ENCODE peak calls at places on chromosomes 16 and 17, in seven cellular contexts. V is endothelial cell of umbilical vein; P is SW480; Z is astrocyte of the spinal cord; C is COLO829; D is CD8-positive, alpha-beta T cell; H is NCI-H748 treated with DMSO at 0.1 percent for 48 hours. J is an unnamed sample.

GRCh38 chr17:66531826-66532439 is 229.5 kb downstream of the PRKCA start:
- DNase-seq in V (no peak), P (no peak), Z (peak; percentile 33), C (no peak), D (no peak), H (no peak), J (no peak)

GRCh38 chr16:58399718-58400633 is 7.7 kb downstream of the GINS3 start:
- DNase-seq in V (no peak), P (no peak), Z (no peak), C (no peak), D (no peak), H (no peak), J (no peak)

GRCh38 chr17:43983515-43984411 is 20.7 kb upstream of the NAGS start:
- DNase-seq in V (no peak), P (no peak), Z (no peak), C (no peak), D (no peak), H (no peak), J (no peak)

GRCh38 chr17:30344283-30345088 is 10.6 kb upstream of the TMIGD1 start:
- DNase-seq in V (peak; percentile 68), P (peak; percentile 34), Z (peak; percentile 29), C (peak; percentile 85), D (no peak), H (no peak), J (peak; percentile 83)

GRCh38 chr16:2025251-2025650 is 1.5 kb upstream of the NHERF2 start:
- DNase-seq in V (no peak), P (no peak), Z (no peak), C (no peak), D (no peak), H (no peak), J (no peak)

GRCh38 chr17:15920758-15921239 is 24.1 kb upstream of the ADORA2B start:
- DNase-seq in V (no peak), P (peak; percentile 84), Z (peak; percentile 97), C (peak; percentile 76), D (no peak), H (no peak), J (peak; percentile 89)

GRCh38 chr16:12262454-12263180 is 286.1 kb downstream of the SNX29 start:
- DNase-seq in V (no peak), P (no peak), Z (no peak), C (no peak), D (no peak), H (no peak), J (peak; percentile 19)

GRCh38 chr17:73657473-73658116 is 13.3 kb upstream of the SDK2 start:
- DNase-seq in V (no peak), P (peak; percentile 62), Z (no peak), C (no peak), D (no peak), H (peak; percentile 45), J (no peak)

GRCh38 chr17:57565119-57565635 is 179.9 kb downstream of the CCDC182 start:
- DNase-seq in V (no peak), P (no peak), Z (no peak), C (no peak), D (no peak), H (no peak), J (no peak)

GRCh38 chr17:48732688-48733629 is 4.4 kb upstream of the HOXB13 start:
- DNase-seq in V (no peak), P (no peak), Z (no peak), C (no peak), D (no peak), H (no peak), J (no peak)

GRCh38 chr16:22424161-22424937 is 49.9 kb upstream of the CDR2 start:
- DNase-seq in V (no peak), P (no peak), Z (no peak), C (no peak), D (no peak), H (no peak), J (peak; percentile 83)

GRCh38 chr17:15185625-15185991 is 79.5 kb downstream of the PMP22 start:
- DNase-seq in V (no peak), P (no peak), Z (peak; percentile 16), C (no peak), D (no peak), H (no peak), J (peak; percentile 95)

GRCh38 chr17:61400786-61401279 is 1.2 kb downstream of the TBX2 start:
- DNase-seq in V (no peak), P (no peak), Z (no peak), C (no peak), D (no peak), H (no peak), J (peak; percentile 44)

GRCh38 chr16:76946879-76947278 is 244.1 kb upstream of the MON1B start:
- DNase-seq in V (no peak), P (peak; percentile 48), Z (peak; percentile 64), C (peak; percentile 61), D (no peak), H (peak; percentile 36), J (peak; percentile 78)

GRCh38 chr16:81238296-81239011 is at the start of gene BCO1:
- DNase-seq in V (peak; percentile 43), P (peak; percentile 41), Z (peak; percentile 67), C (peak; percentile 3), D (no peak), H (peak; percentile 6), J (peak; percentile 34)

GRCh38 chr17:79338589-79338988 is 264.0 kb downstream of the ENGASE start:
- DNase-seq in V (no peak), P (peak; percentile 8), Z (no peak), C (no peak), D (no peak), H (no peak), J (peak; percentile 19)

GRCh38 chr16:85145734-85146531 is 33.7 kb upstream of the CIBAR2 start:
- DNase-seq in V (no peak), P (no peak), Z (no peak), C (no peak), D (no peak), H (no peak), J (no peak)

GRCh38 chr17:29140051-29140582 is 40.1 kb downstream of the MYO18A start:
- DNase-seq in V (peak; percentile 54), P (peak; percentile 44), Z (peak; percentile 63), C (peak; percentile 45), D (peak; percentile 86), H (no peak), J (peak; percentile 65)

GRCh38 chr17:15086776-15087175 is 178.3 kb downstream of the PMP22 start:
- DNase-seq in V (no peak), P (no peak), Z (no peak), C (no peak), D (no peak), H (no peak), J (no peak)

GRCh38 chr17:41519501-41520224 is 973 bp upstream of the KRT15 start:
- DNase-seq in V (no peak), P (no peak), Z (no peak), C (no peak), D (no peak), H (peak; percentile 46), J (no peak)

GRCh38 chr17:4837471-4838305 is 4.5 kb downstream of the MINK1 start:
- DNase-seq in V (no peak), P (no peak), Z (no peak), C (no peak), D (no peak), H (no peak), J (no peak)